ENCODE peak calls at places on chromosome 7, in six cellular contexts. One of them, this sample, is unnamed.

GRCh38 chr7:98728555-98728954 is 111.5 kb downstream of the NPTX2 start:
- DNase-seq in GM12878: no peak
- DNase-seq in SK-N-SH: no peak
- DNase-seq in A549: no peak
- DNase-seq in H1: no peak
- DNase-seq in K562: no peak
- DNase-seq in this sample: no peak

GRCh38 chr7:64686493-64687184 is 20.7 kb downstream of the ZNF107 start:
- DNase-seq in GM12878: no peak
- DNase-seq in H1: no peak
- DNase-seq in K562: no peak
- DNase-seq in A549: no peak
- DNase-seq in SK-N-SH: no peak
- DNase-seq in this sample: no peak

GRCh38 chr7:4725014-4725951 is 43.2 kb downstream of the FOXK1 start:
- DNase-seq in H1: no peak
- DNase-seq in SK-N-SH: peak; percentile 73
- DNase-seq in A549: peak; percentile 72
- DNase-seq in K562: no peak
- DNase-seq in GM12878: no peak
- DNase-seq in this sample: peak; percentile 95

GRCh38 chr7:35571596-35572240 is 123.2 kb downstream of the HERPUD2 start:
- DNase-seq in SK-N-SH: no peak
- DNase-seq in GM12878: no peak
- DNase-seq in K562: no peak
- DNase-seq in H1: no peak
- DNase-seq in A549: no peak
- DNase-seq in this sample: no peak

GRCh38 chr7:108406474-108406873 is 49.8 kb downstream of the NRCAM start:
- DNase-seq in H1: no peak
- DNase-seq in A549: no peak
- DNase-seq in SK-N-SH: no peak
- DNase-seq in K562: no peak
- DNase-seq in GM12878: no peak
- DNase-seq in this sample: peak; percentile 22

GRCh38 chr7:4241791-4242190 is 440.3 kb upstream of the FOXK1 start:
- DNase-seq in GM12878: no peak
- DNase-seq in K562: no peak
- DNase-seq in SK-N-SH: peak; percentile 58
- DNase-seq in A549: no peak
- DNase-seq in H1: no peak
- DNase-seq in this sample: no peak

GRCh38 chr7:15686957-15687644 is 618 bp upstream of the MEOX2 start:
- DNase-seq in GM12878: no peak
- DNase-seq in H1: no peak
- DNase-seq in SK-N-SH: peak; percentile 17
- DNase-seq in A549: no peak
- DNase-seq in K562: no peak
- DNase-seq in this sample: no peak

GRCh38 chr7:118478236-118478635 is 253.7 kb downstream of the ANKRD7 start:
- DNase-seq in K562: no peak
- DNase-seq in A549: no peak
- DNase-seq in GM12878: no peak
- DNase-seq in H1: no peak
- DNase-seq in SK-N-SH: no peak
- DNase-seq in this sample: no peak

GRCh38 chr7:102326156-102326914 is 29.9 kb downstream of the SPDYE6 start:
- DNase-seq in SK-N-SH: no peak
- DNase-seq in H1: no peak
- DNase-seq in K562: no peak
- DNase-seq in A549: no peak
- DNase-seq in GM12878: no peak
- DNase-seq in this sample: no peak

GRCh38 chr7:12706900-12707536 is 19.6 kb downstream of the ARL4A start:
- DNase-seq in A549: no peak
- DNase-seq in SK-N-SH: no peak
- DNase-seq in K562: no peak
- DNase-seq in H1: no peak
- DNase-seq in GM12878: no peak
- DNase-seq in this sample: peak; percentile 84

GRCh38 chr7:44196450-44196872 is 4.3 kb upstream of the YKT6 start:
- DNase-seq in GM12878: no peak
- DNase-seq in K562: peak; percentile 80
- DNase-seq in H1: no peak
- DNase-seq in A549: peak; percentile 76
- DNase-seq in SK-N-SH: peak; percentile 81
- DNase-seq in this sample: peak; percentile 54

GRCh38 chr7:28055161-28055544 is 125.4 kb downstream of the JAZF1 start:
- DNase-seq in SK-N-SH: no peak
- DNase-seq in H1: no peak
- DNase-seq in GM12878: no peak
- DNase-seq in A549: no peak
- DNase-seq in K562: no peak
- DNase-seq in this sample: peak; percentile 37

GRCh38 chr7:146652176-146652575 is 535.6 kb downstream of the CNTNAP2 start:
- DNase-seq in GM12878: no peak
- DNase-seq in SK-N-SH: no peak
- DNase-seq in A549: no peak
- DNase-seq in H1: no peak
- DNase-seq in K562: no peak
- DNase-seq in this sample: no peak

GRCh38 chr7:50146692-50147091 is 53.6 kb upstream of the ZPBP start:
- DNase-seq in A549: no peak
- DNase-seq in SK-N-SH: no peak
- DNase-seq in K562: no peak
- DNase-seq in GM12878: no peak
- DNase-seq in H1: no peak
- DNase-seq in this sample: no peak

GRCh38 chr7:11082552-11083213 is 109.0 kb downstream of the PHF14 start:
- DNase-seq in GM12878: no peak
- DNase-seq in H1: no peak
- DNase-seq in A549: no peak
- DNase-seq in SK-N-SH: no peak
- DNase-seq in K562: peak; percentile 6
- DNase-seq in this sample: peak; percentile 2

GRCh38 chr7:44764665-44765578 is 16.3 kb downstream of the ZMIZ2 start:
- DNase-seq in A549: no peak
- DNase-seq in H1: no peak
- DNase-seq in K562: no peak
- DNase-seq in GM12878: no peak
- DNase-seq in SK-N-SH: peak; percentile 49
- DNase-seq in this sample: no peak

GRCh38 chr7:150317748-150318444 is 5.3 kb upstream of the LRRC61 start:
- DNase-seq in A549: no peak
- DNase-seq in GM12878: no peak
- DNase-seq in K562: peak; percentile 88
- DNase-seq in SK-N-SH: no peak
- DNase-seq in H1: no peak
- DNase-seq in this sample: peak; percentile 63

GRCh38 chr7:17474724-17475344 is 176.4 kb downstream of the AHR start:
- DNase-seq in K562: peak; percentile 12
- DNase-seq in GM12878: no peak
- DNase-seq in A549: peak; percentile 3
- DNase-seq in H1: no peak
- DNase-seq in SK-N-SH: peak; percentile 35
- DNase-seq in this sample: no peak

DNA sequence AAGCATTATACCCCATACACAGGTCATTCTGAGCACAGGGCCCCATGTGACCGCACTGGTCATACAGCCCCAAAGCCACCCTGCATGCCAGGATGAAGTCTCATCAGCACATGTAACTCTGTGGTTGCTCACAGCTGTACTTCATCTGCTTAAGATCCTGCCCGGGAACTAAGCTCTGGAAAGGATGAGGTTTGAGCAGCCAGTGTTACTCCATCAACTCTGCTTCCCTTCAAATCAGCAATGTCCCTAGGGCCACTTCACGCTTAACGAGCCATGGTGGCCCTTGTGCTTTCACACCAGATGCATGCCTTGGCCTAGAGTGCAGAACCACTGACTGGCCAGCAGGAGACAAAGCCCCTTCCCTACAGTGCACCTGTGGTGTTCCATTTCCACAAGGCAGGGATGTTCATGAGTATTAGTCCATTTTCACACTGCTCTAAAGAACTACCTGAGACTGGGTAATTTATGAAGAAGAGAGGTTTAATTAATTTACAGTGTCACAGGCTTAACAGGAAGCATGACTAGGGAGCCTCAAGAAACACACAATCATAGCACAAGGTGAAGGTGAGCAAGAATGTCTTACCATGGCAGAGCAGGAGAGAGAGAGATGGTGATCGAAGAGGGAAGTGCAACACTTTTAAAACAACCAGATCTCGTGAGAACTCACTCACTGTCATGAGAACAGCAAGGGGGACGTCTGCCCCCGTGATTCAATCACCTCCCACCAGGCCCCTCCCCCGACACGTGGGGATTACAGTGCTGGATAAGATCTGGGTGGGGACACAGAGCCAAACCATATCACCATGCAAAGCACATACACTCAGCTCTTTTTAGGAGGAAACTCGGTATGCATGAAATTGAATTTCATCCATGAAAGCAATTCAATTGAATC is 149.0 kb upstream of the CDCA7L start:
- DNase-seq in H1: no peak
- DNase-seq in K562: peak; percentile 35
- DNase-seq in SK-N-SH: no peak
- DNase-seq in A549: no peak
- DNase-seq in GM12878: no peak
- DNase-seq in this sample: peak; percentile 10
- TF ChIP-seq USF2 in H1: no peak
- TF ChIP-seq USF2 in K562: peak; percentile 68
- TF ChIP-seq USF2 in SK-N-SH: no peak
- TF ChIP-seq USF2 in A549: no peak
- TF ChIP-seq USF2 in GM12878: no peak
- TF ChIP-seq USF2 in this sample: peak; percentile 36

GRCh38 chr7:47408675-47409074 is 173.2 kb downstream of the TNS3 start:
- DNase-seq in GM12878: no peak
- DNase-seq in A549: no peak
- DNase-seq in K562: no peak
- DNase-seq in SK-N-SH: no peak
- DNase-seq in H1: no peak
- DNase-seq in this sample: no peak
- TF ChIP-seq RAD21 in GM12878: no peak
- TF ChIP-seq RAD21 in A549: no peak
- TF ChIP-seq RAD21 in K562: no peak
- TF ChIP-seq RAD21 in SK-N-SH: no peak
- TF ChIP-seq RAD21 in H1: no peak
- TF ChIP-seq RAD21 in this sample: no peak

DNA sequence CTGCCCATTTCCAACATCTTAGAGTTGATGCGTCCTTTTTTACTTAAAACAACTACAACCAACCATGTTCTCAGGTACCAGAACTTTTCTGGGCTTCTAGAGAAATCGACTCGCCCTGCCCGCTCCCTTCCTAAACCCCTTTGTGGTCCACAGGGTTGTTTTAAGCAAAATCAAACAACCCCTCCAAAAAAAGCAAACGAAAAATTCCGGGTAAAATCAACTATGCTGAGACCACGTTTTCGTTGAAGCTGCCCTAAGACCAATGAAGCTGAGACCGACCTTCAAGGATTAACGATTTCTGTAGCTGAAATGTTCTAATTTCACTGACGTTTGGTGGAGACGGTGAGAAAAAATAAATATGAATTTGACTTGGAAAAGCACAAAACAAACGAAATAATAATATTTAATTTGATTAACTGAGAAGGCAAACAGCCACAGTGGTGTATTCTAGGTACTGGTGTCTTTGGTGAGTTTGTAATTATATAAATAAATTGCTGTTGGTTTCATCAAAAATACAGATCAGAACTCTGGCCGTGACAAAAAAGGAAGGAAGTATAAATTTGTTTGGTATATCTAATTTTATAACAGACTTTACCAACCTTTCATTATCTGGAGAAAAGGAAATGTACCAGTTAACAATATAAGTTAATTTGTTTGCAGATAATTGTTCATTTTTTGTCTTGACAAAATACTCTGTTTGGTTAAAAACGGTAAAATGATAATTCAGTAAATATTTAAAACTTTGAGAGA is 4.7 kb upstream of the IGF2BP3 start:
- DNase-seq in SK-N-SH: no peak
- DNase-seq in H1: no peak
- DNase-seq in K562: no peak
- DNase-seq in A549: no peak
- DNase-seq in GM12878: no peak
- DNase-seq in this sample: no peak
- TF ChIP-seq USF2 in SK-N-SH: no peak
- TF ChIP-seq USF2 in H1: no peak
- TF ChIP-seq USF2 in K562: no peak
- TF ChIP-seq USF2 in A549: no peak
- TF ChIP-seq USF2 in GM12878: no peak
- TF ChIP-seq USF2 in this sample: no peak

DNA sequence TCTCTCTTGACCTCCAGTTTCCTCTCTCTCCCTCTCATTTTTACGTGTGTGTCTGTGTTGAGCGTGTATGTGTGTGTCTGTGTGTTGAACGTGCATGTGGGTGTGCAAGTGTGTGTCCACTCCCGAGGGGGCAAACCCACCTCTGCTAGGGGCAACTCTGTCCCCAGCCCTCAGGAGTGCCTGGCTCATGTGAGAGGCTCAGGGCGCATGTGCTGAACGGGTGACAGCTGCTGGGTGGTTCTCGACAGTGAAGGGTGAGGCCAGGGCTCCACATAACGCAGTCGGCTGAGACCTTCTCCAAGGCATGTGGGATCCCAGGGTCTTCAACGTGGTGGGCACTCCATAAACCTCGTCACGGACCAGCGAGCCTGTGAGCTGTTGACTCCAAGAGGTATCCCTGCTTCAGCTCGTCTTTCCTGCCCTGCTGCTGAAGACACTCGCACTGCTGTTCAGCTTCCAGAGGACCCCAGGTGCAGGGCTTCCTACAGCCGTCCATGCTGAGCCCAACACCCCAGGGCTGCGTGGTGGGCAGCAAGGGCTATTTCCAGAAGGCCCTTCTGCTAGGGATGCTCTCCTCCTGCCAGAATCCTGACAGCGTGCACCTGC is 361.6 kb upstream of the SHH start:
- DNase-seq in GM12878: no peak
- DNase-seq in SK-N-SH: no peak
- DNase-seq in H1: no peak
- DNase-seq in A549: no peak
- DNase-seq in K562: no peak
- DNase-seq in this sample: no peak
- TF ChIP-seq RAD21 in GM12878: no peak
- TF ChIP-seq RAD21 in SK-N-SH: no peak
- TF ChIP-seq RAD21 in H1: no peak
- TF ChIP-seq RAD21 in A549: no peak
- TF ChIP-seq RAD21 in K562: no peak
- TF ChIP-seq RAD21 in this sample: no peak